ENCODE peak calls at places on chromosomes 5 and 9, in six cellular contexts. S is fibroblast of the aortic adventitia, Q is fibroblast of lung, A is body of pancreas, H is astrocyte of the spinal cord, B is foreskin fibroblast. I is an unnamed sample.

GRCh38 chr5:33312631-33313030 is 128.1 kb upstream of the TARS1 start:
- DNase-seq in Q (peak; percentile 30), S (no peak), B (no peak), H (peak; percentile 31), A (no peak), I (no peak)

GRCh38 chr9:133615101-133615896 is 6.1 kb upstream of the FAM163B start:
- DNase-seq in S (no peak), A (no peak), Q (no peak), H (no peak), B (no peak), I (no peak)

GRCh38 chr9:36862206-36863145 is 171.6 kb downstream of the PAX5 start:
- DNase-seq in S (peak; percentile 39), Q (peak; percentile 39), B (peak; percentile 24), H (peak; percentile 27), A (peak; percentile 45), I (peak; percentile 42)

GRCh38 chr5:131981516-131981915 is 29.9 kb downstream of the ACSL6 start:
- DNase-seq in Q (no peak), H (no peak), B (no peak), S (no peak), A (no peak), I (no peak)

GRCh38 chr9:133987946-133988665 is 4.0 kb downstream of the VAV2 start:
- DNase-seq in B (no peak), Q (no peak), S (no peak), A (no peak), H (no peak), I (no peak)

GRCh38 chr5:38535281-38535750 is 21.1 kb downstream of the LIFR start:
- DNase-seq in S (no peak), H (no peak), B (no peak), A (no peak), Q (no peak), I (no peak)

GRCh38 chr5:40240111-40240510 is 439.6 kb upstream of the PTGER4 start:
- DNase-seq in B (peak; percentile 59), S (peak; percentile 64), H (peak; percentile 52), A (no peak), Q (peak; percentile 47), I (no peak)

GRCh38 chr5:39713224-39713911 is 288.6 kb upstream of the DAB2 start:
- DNase-seq in H (no peak), B (peak; percentile 34), S (peak; percentile 65), Q (no peak), A (no peak), I (no peak)

GRCh38 chr9:119167876-119168275 is 201.4 kb downstream of the BRINP1 start:
- DNase-seq in Q (no peak), B (no peak), S (no peak), A (no peak), H (no peak), I (no peak)

GRCh38 chr5:154850255-154851062 is at the start of gene FAXDC2:
- DNase-seq in A (peak; percentile 42), S (peak; percentile 89), H (peak; percentile 87), Q (peak; percentile 86), B (peak; percentile 83), I (peak; percentile 85)
- H3K4me3 ChIP-seq in A (no peak within 1 kb of the TSS), S (peak within 1 kb of the TSS; percentile 74), H (peak within 1 kb of the TSS; percentile 67), Q (peak within 1 kb of the TSS; percentile 41), B (peak within 1 kb of the TSS; percentile 85), I (peak within 1 kb of the TSS; percentile 64)

GRCh38 chr5:156912869-156913268 is 50.2 kb downstream of the TIMD4 start:
- DNase-seq in A (no peak), S (no peak), B (no peak), Q (no peak), H (no peak), I (no peak)
- H3K4me3 ChIP-seq in A (no peak overlapping the region), S (no peak overlapping the region), B (no peak overlapping the region), Q (no peak overlapping the region), H (no peak overlapping the region), I (no peak overlapping the region)

DNA sequence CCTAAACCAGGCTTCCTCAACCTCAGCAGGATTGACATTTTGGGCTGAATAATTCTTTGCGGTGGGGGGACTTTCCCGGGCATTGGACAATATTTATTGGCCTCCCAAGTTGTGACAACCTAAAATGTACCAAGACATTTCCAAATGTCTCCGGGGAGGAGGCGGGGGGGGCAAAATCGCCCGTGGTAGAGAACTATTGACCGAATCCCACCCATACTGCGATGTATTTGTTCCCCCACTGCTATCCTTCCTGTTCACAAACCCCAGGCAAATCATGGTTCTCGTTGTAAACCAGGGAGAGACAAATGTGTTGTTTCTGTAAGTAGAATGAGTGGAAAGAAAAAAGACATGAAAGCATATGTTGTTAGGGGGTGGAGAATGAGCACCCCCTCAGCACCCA is 141.8 kb downstream of the PSAT1 start:
- DNase-seq in H (no peak), Q (no peak), S (no peak), A (no peak), B (no peak), I (no peak)
- H3K4me3 ChIP-seq in H (no peak overlapping the region), Q (no peak overlapping the region), S (no peak overlapping the region), A (no peak overlapping the region), B (no peak overlapping the region), I (no peak overlapping the region)

GRCh38 chr5:92713361-92713875 is 867.6 kb downstream of the NR2F1-AS1 start:
- DNase-seq in Q (no peak), B (no peak), A (no peak), H (no peak), S (no peak), I (no peak)

DNA sequence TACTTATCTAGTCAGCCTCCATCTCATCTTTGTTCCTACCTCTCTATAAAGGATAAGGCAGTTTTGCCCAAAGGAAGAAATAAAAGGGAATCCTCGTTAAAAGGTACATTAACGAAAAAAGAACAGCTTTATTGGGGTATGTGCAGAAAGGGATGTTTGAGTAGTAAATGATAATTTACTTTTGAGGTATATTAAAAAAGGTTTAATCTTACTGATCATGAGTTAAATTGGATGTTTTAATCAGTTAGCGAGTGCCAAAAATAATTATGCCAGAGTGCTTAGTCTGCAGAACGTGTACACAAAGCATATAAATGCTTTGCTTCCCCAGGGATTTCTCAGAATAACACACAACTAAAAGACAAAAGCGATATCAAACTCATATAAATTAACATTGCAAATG is 865.1 kb downstream of the NR2F1-AS1 start:
- DNase-seq in B (no peak), S (no peak), A (no peak), H (no peak), Q (no peak), I (no peak)
- H3K4me3 ChIP-seq in B (no peak overlapping the region), S (no peak overlapping the region), A (no peak overlapping the region), H (no peak overlapping the region), Q (no peak overlapping the region), I (no peak overlapping the region)

GRCh38 chr5:160291467-160291866 is 20.9 kb downstream of the CCNJL start:
- DNase-seq in S (no peak), A (no peak), B (no peak), Q (no peak), H (no peak), I (no peak)

GRCh38 chr5:160297004-160297403 is 15.4 kb downstream of the CCNJL start:
- DNase-seq in Q (no peak), S (no peak), A (no peak), H (no peak), B (no peak), I (no peak)

GRCh38 chr5:160293386-160293785 is 19.0 kb downstream of the CCNJL start:
- DNase-seq in S (no peak), A (no peak), Q (no peak), H (no peak), B (no peak), I (no peak)

GRCh38 chr5:160296496-160296895 is 15.9 kb downstream of the CCNJL start:
- DNase-seq in H (no peak), A (no peak), B (no peak), S (no peak), Q (no peak), I (no peak)

DNA sequence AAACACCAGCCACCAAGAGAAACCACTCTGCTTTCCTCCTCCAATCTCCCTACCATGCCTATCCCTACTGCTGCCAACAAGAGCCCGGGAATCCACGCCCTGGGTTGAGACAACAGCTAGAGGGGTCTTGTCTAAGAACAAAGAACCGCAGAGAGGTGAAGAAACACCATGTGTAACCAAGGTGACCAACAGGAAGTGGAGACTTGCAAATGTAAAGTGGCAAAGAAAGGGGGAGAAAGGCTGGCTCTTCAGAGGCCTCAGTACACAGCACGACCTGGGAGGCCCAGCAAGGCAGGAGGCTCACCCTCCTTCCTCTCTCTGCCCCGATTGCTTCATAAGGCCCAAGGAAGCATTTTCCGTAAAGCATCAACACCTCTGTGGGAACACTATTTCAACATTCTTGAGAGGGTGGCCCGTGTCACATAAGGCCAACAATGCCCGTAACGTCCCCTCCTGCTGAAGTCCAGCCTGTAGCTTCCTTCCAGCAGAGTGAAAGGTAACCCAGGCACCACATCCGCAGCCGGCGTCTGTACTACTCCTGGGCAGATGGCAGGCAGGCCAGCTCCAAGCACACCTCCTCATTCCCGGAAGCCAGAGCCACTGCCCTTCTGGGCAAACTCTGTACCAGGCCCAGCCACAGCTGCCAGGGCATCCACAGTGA is 18.3 kb downstream of the CCNJL start:
- DNase-seq in Q (peak; percentile 31), S (no peak), H (peak; percentile 32), A (no peak), B (no peak), I (no peak)
- H3K4me3 ChIP-seq in Q (no peak overlapping the region), S (no peak overlapping the region), H (no peak overlapping the region), A (no peak overlapping the region), B (no peak overlapping the region), I (no peak overlapping the region)

DNA sequence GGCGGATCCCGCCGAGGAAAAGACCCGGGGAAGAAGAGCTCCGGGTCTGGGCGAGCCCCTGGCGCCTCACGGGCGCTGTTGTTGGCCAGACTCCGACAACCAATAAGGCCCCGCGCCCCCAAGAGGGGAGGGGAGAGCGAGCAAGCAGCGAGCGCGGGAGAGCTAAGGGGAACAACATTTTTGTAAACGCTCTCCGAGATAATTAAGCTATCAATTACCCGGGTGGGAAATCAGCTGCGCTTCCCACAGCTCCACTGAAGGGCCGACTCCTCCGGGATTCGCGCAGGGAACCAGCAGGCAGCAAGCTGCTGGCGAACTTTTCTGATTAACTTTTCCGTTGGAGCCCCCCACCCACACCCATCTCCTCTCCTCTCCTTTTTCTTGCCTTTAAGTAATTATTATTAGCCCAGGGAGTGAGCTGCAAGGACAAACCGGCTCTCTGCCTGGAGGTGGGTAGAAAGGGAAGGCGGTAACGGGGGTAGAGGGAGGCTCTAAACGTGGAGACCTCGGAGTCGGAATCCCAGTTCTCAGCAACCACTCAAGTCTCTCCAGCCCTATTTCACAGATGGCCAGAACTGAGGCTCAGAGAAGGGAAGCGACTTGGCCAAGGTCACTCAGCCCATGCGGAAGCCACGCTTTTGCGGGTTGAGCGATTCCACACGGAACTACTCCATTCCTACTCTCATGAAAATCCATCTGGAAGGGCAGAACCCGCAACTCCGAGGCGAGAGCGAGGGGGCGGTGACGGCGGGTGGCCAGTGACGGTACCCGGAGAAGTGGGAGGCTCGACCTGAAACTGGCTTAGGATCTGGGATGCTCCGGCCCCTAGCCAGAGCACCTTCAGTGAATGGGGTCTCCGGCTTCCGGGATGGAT is 1.3 kb downstream of the ASTN2 start:
- DNase-seq in Q (no peak), S (no peak), H (no peak), A (no peak), B (no peak), I (no peak)
- H3K4me3 ChIP-seq in Q (no peak overlapping the region), S (no peak overlapping the region), H (no peak overlapping the region), A (peak overlapping the region; percentile 41), B (no peak overlapping the region), I (no peak overlapping the region)